ENCODE peak calls at places on chromosome 6, in six cellular contexts. D is breast epithelium, L is psoas muscle, C is endodermal cell, W is choroid plexus epithelial cell, O is cardiac fibroblast. T is an unnamed sample.

GRCh38 chr6:87698618-87699017 is 3.4 kb downstream of the AKIRIN2 start:
- DNase-seq in D (no peak), L (no peak), C (no peak), W (peak; percentile 41), O (no peak), T (no peak)

GRCh38 chr6:45791181-45791580 is 224.5 kb downstream of the CLIC5 start:
- DNase-seq in D (no peak), L (no peak), C (no peak), W (peak; percentile 54), O (peak; percentile 7), T (no peak)

GRCh38 chr6:35185302-35185681 is 28.5 kb upstream of the SCUBE3 start:
- DNase-seq in D (no peak), L (peak; percentile 62), C (no peak), W (peak; percentile 67), O (peak; percentile 66), T (peak; percentile 18)

GRCh38 chr6:169345198-169345597 is 91.6 kb upstream of the THBS2 start:
- DNase-seq in D (no peak), L (no peak), C (no peak), W (peak; percentile 35), O (peak; percentile 46), T (no peak)

GRCh38 chr6:16769131-16769985 is 8.1 kb upstream of the ATXN1 start:
- DNase-seq in D (no peak), L (no peak), C (peak; percentile 54), W (peak; percentile 89), O (peak; percentile 86), T (peak; percentile 66)

GRCh38 chr6:41740366-41741162 is 5.2 kb upstream of the TFEB start:
- DNase-seq in D (no peak), L (peak; percentile 50), C (no peak), W (no peak), O (no peak), T (no peak)

GRCh38 chr6:33298773-33299236 is at the start of gene RGL2:
- DNase-seq in D (peak; percentile 77), L (peak; percentile 94), C (no peak), W (peak; percentile 55), O (peak; percentile 80), T (no peak)

GRCh38 chr6:79034865-79035264 is 43.2 kb downstream of the PHIP start:
- DNase-seq in D (no peak), L (no peak), C (no peak), W (no peak), O (no peak), T (no peak)

GRCh38 chr6:170423814-170424633 is 117.5 kb downstream of the FAM120B start:
- DNase-seq in D (no peak), L (no peak), C (peak; percentile 49), W (no peak), O (no peak), T (no peak)

GRCh38 chr6:141401851-141402250 is 730.9 kb upstream of the GJE1 start:
- DNase-seq in D (no peak), L (no peak), C (no peak), W (no peak), O (no peak), T (no peak)

GRCh38 chr6:37624606-37625574 is 72.8 kb downstream of the MDGA1 start:
- DNase-seq in D (no peak), L (peak; percentile 15), C (peak; percentile 42), W (no peak), O (peak; percentile 43), T (no peak)

GRCh38 chr6:77458421-77458820 is 4.9 kb downstream of the HTR1B start:
- DNase-seq in D (no peak), L (no peak), C (no peak), W (no peak), O (no peak), T (no peak)

GRCh38 chr6:77036400-77036799 is 426.9 kb downstream of the HTR1B start:
- DNase-seq in D (no peak), L (no peak), C (no peak), W (peak; percentile 32), O (no peak), T (no peak)

GRCh38 chr6:159934181-159934580 is 34.7 kb upstream of the IGF2R start:
- DNase-seq in D (no peak), L (no peak), C (no peak), W (no peak), O (no peak), T (no peak)

GRCh38 chr6:14282854-14283505 is 165.4 kb downstream of the CD83 start:
- DNase-seq in D (no peak), L (no peak), C (no peak), W (no peak), O (no peak), T (no peak)

GRCh38 chr6:160002882-160003281 is 34.0 kb downstream of the IGF2R start:
- DNase-seq in D (no peak), L (no peak), C (no peak), W (no peak), O (no peak), T (no peak)

GRCh38 chr6:137717074-137718073 is 149.7 kb upstream of the TNFAIP3 start:
- DNase-seq in D (no peak), L (no peak), C (no peak), W (no peak), O (no peak), T (no peak)

GRCh38 chr6:28506807-28507475 is 8.7 kb downstream of the GPX6 start:
- DNase-seq in D (no peak), L (no peak), C (peak; percentile 44), W (no peak), O (no peak), T (no peak)

GRCh38 chr6:89950879-89951391 is 56.7 kb downstream of the GJA10 start:
- DNase-seq in D (no peak), L (no peak), C (no peak), W (peak; percentile 62), O (peak; percentile 61), T (no peak)

GRCh38 chr6:84037425-84038089 is 4.0 kb downstream of the MRAP2 start:
- DNase-seq in D (no peak), L (no peak), C (no peak), W (no peak), O (no peak), T (no peak)

GRCh38 chr6:37059344-37060194 is 54.1 kb downstream of the FGD2 start:
- DNase-seq in D (peak; percentile 60), L (peak; percentile 80), C (peak; percentile 94), W (peak; percentile 94), O (peak; percentile 95), T (peak; percentile 90)

GRCh38 chr6:111381126-111381525 is 101.9 kb downstream of the REV3L start:
- DNase-seq in D (no peak), L (no peak), C (no peak), W (peak; percentile 52), O (no peak), T (no peak)

GRCh38 chr6:52507557-52508260 is 69.2 kb downstream of the TRAM2 start:
- DNase-seq in D (no peak), L (no peak), C (no peak), W (peak; percentile 71), O (peak; percentile 85), T (no peak)

GRCh38 chr6:33752139-33753015 is 5.7 kb upstream of the IP6K3 start:
- DNase-seq in D (no peak), L (no peak), C (no peak), W (no peak), O (no peak), T (no peak)

GRCh38 chr6:1604347-1604990 is 5.2 kb upstream of the FOXC1 start:
- DNase-seq in D (no peak), L (peak; percentile 83), C (peak; percentile 94), W (no peak), O (peak; percentile 52), T (no peak)

GRCh38 chr6:160043784-160044183 is 74.9 kb downstream of the IGF2R start:
- DNase-seq in D (no peak), L (no peak), C (no peak), W (no peak), O (no peak), T (no peak)

GRCh38 chr6:51350308-51350904 is 531.7 kb downstream of the TFAP2B start:
- DNase-seq in D (no peak), L (no peak), C (no peak), W (peak; percentile 42), O (no peak), T (no peak)
- TF ChIP-seq CTCF in D (peak; percentile 50), L (peak; percentile 7), C (peak; percentile 80), W (peak; percentile 40), O (no peak), T (no peak)

DNA sequence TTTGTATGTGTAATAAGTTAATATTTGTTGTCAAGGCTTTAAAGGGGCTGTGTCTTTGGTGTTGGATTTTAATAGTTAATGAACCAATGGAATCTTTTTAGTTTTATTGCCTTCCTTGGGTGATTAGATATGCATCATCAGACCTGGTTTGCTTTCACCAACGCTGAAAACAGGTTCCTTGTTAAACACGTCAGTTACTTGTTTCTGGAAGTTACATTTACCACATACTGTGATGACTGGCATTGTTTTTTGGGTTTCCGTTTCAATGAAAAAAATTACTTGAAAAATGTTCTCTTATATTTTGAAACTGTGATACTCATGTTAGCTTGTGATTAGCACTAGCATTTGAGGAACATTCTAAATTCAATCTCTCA is 58.6 kb upstream of the RNF144B start:
- DNase-seq in D (no peak), L (no peak), C (no peak), W (no peak), O (no peak), T (no peak)
- H3K4me3 ChIP-seq in D (no peak overlapping the region), L (no peak overlapping the region), C (no peak overlapping the region), W (no peak overlapping the region), O (no peak overlapping the region), T (no peak overlapping the region)

GRCh38 chr6:31836676-31837611 is 9.4 kb downstream of the HSPA1B start:
- DNase-seq in D (no peak), L (no peak), C (no peak), W (peak; percentile 69), O (peak; percentile 47), T (no peak)

GRCh38 chr6:31834704-31835375 is 7.3 kb downstream of the HSPA1B start:
- DNase-seq in D (peak; percentile 66), L (peak; percentile 86), C (peak; percentile 86), W (no peak), O (peak; percentile 8), T (no peak)

GRCh38 chr6:31837612-31838553 is 10.3 kb downstream of the HSPA1B start:
- DNase-seq in D (no peak), L (no peak), C (no peak), W (no peak), O (peak; percentile 49), T (no peak)

GRCh38 chr6:31834367-31834703 is 6.8 kb downstream of the HSPA1B start:
- DNase-seq in D (peak; percentile 82), L (peak; percentile 94), C (peak; percentile 90), W (peak; percentile 86), O (peak; percentile 90), T (no peak)

DNA sequence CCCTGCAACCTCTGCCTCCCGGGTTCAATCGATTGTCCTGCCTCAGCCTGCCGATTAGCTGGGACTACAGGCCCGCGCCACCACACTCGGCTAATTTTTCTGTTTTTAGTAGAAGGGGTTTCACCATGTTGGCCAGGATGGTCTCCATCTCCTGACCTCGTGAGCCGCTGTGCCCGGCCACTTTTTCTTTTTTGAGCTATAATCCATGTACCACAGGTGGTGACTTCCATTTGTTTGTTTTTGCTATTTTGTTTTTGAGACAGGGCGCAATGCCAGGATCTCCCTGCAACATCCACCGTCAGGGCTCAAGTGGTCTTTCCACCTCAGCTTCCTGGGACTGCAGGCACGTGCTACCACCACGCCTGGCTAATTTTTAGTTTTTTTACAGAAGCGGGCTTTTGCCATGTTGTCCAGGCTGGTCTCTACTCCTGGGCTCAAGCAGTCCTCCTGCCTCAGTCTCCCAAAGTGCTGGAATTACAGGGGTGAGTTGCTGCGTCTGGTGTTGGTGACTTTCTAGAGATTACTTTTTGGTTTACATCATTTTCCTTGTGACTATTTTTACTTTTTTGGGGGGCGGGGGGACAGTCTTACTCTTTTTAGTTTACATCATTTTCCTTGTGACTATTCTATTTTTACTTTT is 8.6 kb downstream of the HSPA1B start:
- DNase-seq in D (no peak), L (no peak), C (no peak), W (peak; percentile 23), O (peak; percentile 23), T (no peak)
- TF ChIP-seq CTCF in D (no peak), L (no peak), C (no peak), W (no peak), O (no peak), T (no peak)

GRCh38 chr6:154411076-154411475 is 54.5 kb upstream of the IPCEF1 start:
- DNase-seq in D (no peak), L (no peak), C (no peak), W (peak; percentile 62), O (no peak), T (no peak)
- H3K4me3 ChIP-seq in D (no peak overlapping the region), L (peak overlapping the region; percentile 29), C (no peak overlapping the region), W (peak overlapping the region; percentile 24), O (no peak overlapping the region), T (no peak overlapping the region)

T was measured in BJ.